ENCODE peak calls at places on chromosomes 6 and 20, in nine cellular contexts. D, K, T, Z, Y, C, Q, M and U are unnamed samples.

GRCh38 chr6:12595161-12595792 is 121.3 kb upstream of the PHACTR1 start:
- DNase-seq in D (no peak), K (peak; percentile 86), T (peak; percentile 28), Z (no peak), Y (peak; percentile 58), C (no peak), Q (no peak), M (no peak), U (peak; percentile 50)

GRCh38 chr6:168721571-168721970 is 280.6 kb downstream of the SMOC2 start:
- DNase-seq in D (no peak), K (no peak), T (no peak), Z (no peak), Y (no peak), C (no peak), Q (no peak), M (no peak), U (no peak)

GRCh38 chr20:44643596-44644383 is 7.7 kb downstream of the ADA start:
- DNase-seq in D (no peak), K (peak; percentile 50), T (peak; percentile 53), Z (peak; percentile 52), Y (no peak), C (peak; percentile 54), Q (peak; percentile 44), M (peak; percentile 44), U (no peak)

GRCh38 chr20:62159835-62160234 is 16.3 kb downstream of the SS18L1 start:
- DNase-seq in D (peak; percentile 43), K (no peak), T (no peak), Z (no peak), Y (no peak), C (no peak), Q (peak; percentile 79), M (no peak), U (no peak)

GRCh38 chr6:40427196-40427595 is 160.0 kb downstream of the LRFN2 start:
- DNase-seq in D (no peak), K (no peak), T (no peak), Z (no peak), Y (no peak), C (no peak), Q (no peak), M (no peak), U (no peak)

GRCh38 chr20:7859371-7859802 is 80.9 kb downstream of the HAO1 start:
- DNase-seq in D (no peak), K (peak; percentile 78), T (no peak), Z (peak; percentile 0), Y (no peak), C (no peak), Q (no peak), M (no peak), U (no peak)

GRCh38 chr6:100466410-100467143 is 1.9 kb upstream of the SIM1 start:
- DNase-seq in D (no peak), K (no peak), T (no peak), Z (no peak), Y (no peak), C (no peak), Q (no peak), M (no peak), U (no peak)

GRCh38 chr20:44208770-44209169 is 1.8 kb downstream of the OSER1 start:
- DNase-seq in D (no peak), K (no peak), T (no peak), Z (no peak), Y (no peak), C (no peak), Q (no peak), M (no peak), U (no peak)

GRCh38 chr6:36387440-36388303 is at the start of gene ETV7:
- DNase-seq in D (peak; percentile 44), K (no peak), T (no peak), Z (peak; percentile 35), Y (peak; percentile 64), C (peak; percentile 81), Q (peak; percentile 48), M (no peak), U (peak; percentile 3)

GRCh38 chr20:61819921-61820825 is 245.5 kb downstream of the TAF4 start:
- DNase-seq in D (no peak), K (no peak), T (no peak), Z (no peak), Y (no peak), C (no peak), Q (no peak), M (no peak), U (no peak)

GRCh38 chr6:129748212-129748900 is 38.4 kb upstream of the ARHGAP18 start:
- DNase-seq in D (peak; percentile 30), K (peak; percentile 88), T (peak; percentile 23), Z (peak; percentile 58), Y (peak; percentile 46), C (no peak), Q (peak; percentile 61), M (no peak), U (peak; percentile 52)

GRCh38 chr6:44800171-44800671 is 412.7 kb downstream of the CDC5L start:
- DNase-seq in D (no peak), K (no peak), T (peak; percentile 36), Z (no peak), Y (no peak), C (no peak), Q (no peak), M (no peak), U (no peak)

GRCh38 chr6:35062676-35063574 is 78.2 kb downstream of the TCP11 start:
- DNase-seq in D (no peak), K (no peak), T (no peak), Z (no peak), Y (no peak), C (no peak), Q (no peak), M (no peak), U (no peak)

GRCh38 chr20:4607287-4607713 is 114.4 kb upstream of the PRND start:
- DNase-seq in D (peak; percentile 16), K (peak; percentile 74), T (peak; percentile 54), Z (peak; percentile 69), Y (peak; percentile 72), C (no peak), Q (peak; percentile 48), M (no peak), U (peak; percentile 67)

GRCh38 chr6:4506806-4507205 is 269.4 kb upstream of the CDYL start:
- DNase-seq in D (no peak), K (no peak), T (no peak), Z (no peak), Y (no peak), C (no peak), Q (no peak), M (no peak), U (no peak)

GRCh38 chr20:24063100-24063499 is 74.5 kb upstream of the GGTLC1 start:
- DNase-seq in D (no peak), K (no peak), T (no peak), Z (no peak), Y (no peak), C (no peak), Q (no peak), M (no peak), U (no peak)